ENCODE peak calls at places on chromosomes 5 and 9, in ten cellular contexts. S is IMR-90; T is T-helper 9 cell; M is HFFc6; J is activated T-cell treated with anti-CD3 and anti-CD28 coated beads, Interleukin-2, amount 50 U/mL, for 72 hours; V is SW480; X is NT2/D1; E is islet precursor cell; Z is AG10803; I is NCI-H1436. N is an unnamed sample.

GRCh38 chr5:14036514-14036913 is 92.0 kb upstream of the DNAH5 start:
- DNase-seq in S (peak), T (no peak), M (peak), J (no peak), V (peak), X (peak), E (peak), Z (peak), I (no peak), N (no peak)

GRCh38 chr5:20514145-20514544 is 526.1 kb upstream of the CDH18 start:
- DNase-seq in S (no peak), T (no peak), M (no peak), J (no peak), V (no peak), X (no peak), E (no peak), Z (no peak), I (no peak), N (no peak)

GRCh38 chr5:1666812-1667588 is 132.6 kb downstream of the MRPL36 start:
- DNase-seq in S (no peak), T (peak), M (no peak), J (peak), V (no peak), X (peak), E (peak), Z (no peak), I (peak), N (peak)

GRCh38 chr5:76408104-76408644 is 5.1 kb downstream of the IQGAP2 start:
- DNase-seq in S (no peak), T (no peak), M (no peak), J (no peak), V (no peak), X (no peak), E (no peak), Z (no peak), I (no peak), N (no peak)

GRCh38 chr9:111271481-111272080 is 58.4 kb downstream of the OR2K2 start:
- DNase-seq in S (peak), T (no peak), M (peak), J (no peak), V (no peak), X (no peak), E (no peak), Z (peak), I (no peak), N (no peak)

GRCh38 chr5:170758481-170758880 is 25.0 kb upstream of the GABRP start:
- DNase-seq in S (no peak), T (no peak), M (no peak), J (no peak), V (no peak), X (no peak), E (no peak), Z (no peak), I (no peak), N (no peak)

GRCh38 chr5:175813943-175814630 is 57.3 kb upstream of the CPLX2 start:
- DNase-seq in S (no peak), T (no peak), M (no peak), J (no peak), V (no peak), X (no peak), E (no peak), Z (no peak), I (no peak), N (no peak)

GRCh38 chr9:133991964-133992779 is at the start of gene VAV2:
- DNase-seq in S (peak), T (peak), M (no peak), J (peak), V (peak), X (no peak), E (peak), Z (peak), I (peak), N (peak)

GRCh38 chr5:160312139-160312959 is at the start of gene CCNJL:
- DNase-seq in S (peak), T (no peak), M (no peak), J (peak), V (peak), X (peak), E (peak), Z (no peak), I (peak), N (peak)

GRCh38 chr9:6842584-6842947 is 84.8 kb downstream of the KDM4C start:
- DNase-seq in S (peak), T (no peak), M (peak), J (no peak), V (no peak), X (no peak), E (no peak), Z (peak), I (no peak), N (no peak)

GRCh38 chr5:145478651-145479050 is 356.5 kb downstream of the PRELID2 start:
- DNase-seq in S (peak), T (no peak), M (no peak), J (no peak), V (no peak), X (no peak), E (no peak), Z (no peak), I (no peak), N (no peak)

GRCh38 chr5:42656661-42657035 is 100.0 kb upstream of the CCDC152 start:
- DNase-seq in S (no peak), T (no peak), M (no peak), J (no peak), V (no peak), X (no peak), E (no peak), Z (no peak), I (no peak), N (no peak)

GRCh38 chr9:23123048-23123632 is 676.5 kb downstream of the DMRTA1 start:
- DNase-seq in S (peak), T (no peak), M (peak), J (no peak), V (peak), X (peak), E (no peak), Z (peak), I (no peak), N (no peak)

GRCh38 chr9:76415731-76416130 is 21.5 kb upstream of the RFK start:
- DNase-seq in S (no peak), T (no peak), M (no peak), J (no peak), V (no peak), X (no peak), E (no peak), Z (peak), I (no peak), N (no peak)